ENCODE peak calls at places on chromosomes 1 and 21, in eight cellular contexts. T is left ventricle myocardium inferior, P is neural progenitor cell, J is AG04450, F is adrenal gland, G is uterus, O is testis, Y is transverse colon. W is an unnamed sample. For H3K9me3, the result is how much of the 10 kb centered on the place peaks cover.

GRCh38 chr1:204902674-204903073 is 32.0 kb downstream of the NFASC start:
- DNase-seq in T (no peak), P (no peak), J (no peak), F (no peak), G (no peak), O (no peak), Y (no peak), W (peak)

GRCh38 chr1:20014153-20014552 is 34.7 kb upstream of the PLA2G2A start:
- DNase-seq in T (no peak), P (no peak), J (no peak), F (no peak), G (no peak), O (no peak), Y (no peak), W (no peak)

GRCh38 chr1:218048828-218049227 is 236.3 kb upstream of the RRP15 start:
- DNase-seq in T (no peak), P (no peak), J (no peak), F (no peak), G (no peak), O (no peak), Y (no peak), W (no peak)

GRCh38 chr1:98884864-98885263 is 119.8 kb downstream of the PLPPR5 start:
- DNase-seq in T (no peak), P (no peak), J (no peak), F (no peak), G (no peak), O (no peak), Y (no peak), W (no peak)

GRCh38 chr1:70008658-70009057 is 196.7 kb downstream of the LRRC40 start:
- DNase-seq in T (no peak), P (no peak), J (no peak), F (no peak), G (no peak), O (no peak), Y (no peak), W (no peak)

GRCh38 chr1:234681990-234682389 is 72.0 kb upstream of the IRF2BP2 start:
- DNase-seq in T (no peak), P (no peak), J (no peak), F (no peak), G (no peak), O (no peak), Y (no peak), W (peak)

GRCh38 chr1:12405325-12406217 is 175.7 kb downstream of the VPS13D start:
- DNase-seq in T (no peak), P (peak), J (no peak), F (peak), G (peak), O (no peak), Y (peak), W (no peak)

GRCh38 chr1:212013672-212014071 is 21.7 kb downstream of the INTS7 start:
- DNase-seq in T (no peak), P (no peak), J (no peak), F (no peak), G (no peak), O (no peak), Y (no peak), W (no peak)

GRCh38 chr1:204630460-204630905 is 55.1 kb downstream of the LRRN2 start:
- DNase-seq in T (no peak), P (peak), J (no peak), F (no peak), G (no peak), O (no peak), Y (no peak), W (no peak)

GRCh38 chr1:91730781-91731732 is 154.9 kb downstream of the TGFBR3 start:
- DNase-seq in T (peak), P (peak), J (no peak), F (peak), G (peak), O (no peak), Y (peak), W (peak)

GRCh38 chr1:156859523-156860112 is 701 bp upstream of the INSRR start:
- DNase-seq in T (no peak), P (peak), J (no peak), F (no peak), G (peak), O (no peak), Y (no peak), W (no peak)

GRCh38 chr1:4425892-4426291 is 228.5 kb upstream of the AJAP1 start:
- DNase-seq in T (no peak), P (peak), J (no peak), F (no peak), G (no peak), O (peak), Y (no peak), W (no peak)

GRCh38 chr1:35431173-35431599 is 126.0 kb downstream of the KIAA0319L start:
- DNase-seq in T (no peak), P (no peak), J (no peak), F (no peak), G (no peak), O (no peak), Y (no peak), W (no peak)

GRCh38 chr1:28507247-28507645 is 1.4 kb downstream of the RCC1 start:
- DNase-seq in T (no peak), P (peak), J (no peak), F (no peak), G (no peak), O (no peak), Y (no peak), W (no peak)

GRCh38 chr1:153434746-153435455 is 18.6 kb downstream of the S100A7A start:
- DNase-seq in T (no peak), P (no peak), J (no peak), F (no peak), G (no peak), O (no peak), Y (no peak), W (no peak)

GRCh38 chr1:200949626-200950025 is 54.9 kb downstream of the INAVA start:
- DNase-seq in T (no peak), P (no peak), J (no peak), F (no peak), G (no peak), O (no peak), Y (no peak), W (no peak)

GRCh38 chr1:233518344-233518743 is 95.6 kb upstream of the KCNK1 start:
- DNase-seq in T (no peak), P (peak), J (no peak), F (peak), G (no peak), O (peak), Y (peak), W (no peak)

GRCh38 chr1:47568763-47569162 is 130.9 kb downstream of the FOXD2 start:
- DNase-seq in T (no peak), P (no peak), J (no peak), F (no peak), G (no peak), O (peak), Y (no peak), W (no peak)

GRCh38 chr1:235997916-235998315 is 67.0 kb downstream of the NID1 start:
- DNase-seq in T (no peak), P (no peak), J (no peak), F (no peak), G (no peak), O (no peak), Y (no peak), W (no peak)

GRCh38 chr1:23122796-23123195 is 45.9 kb downstream of the LUZP1 start:
- DNase-seq in T (no peak), P (no peak), J (no peak), F (no peak), G (no peak), O (no peak), Y (no peak), W (no peak)

DNA sequence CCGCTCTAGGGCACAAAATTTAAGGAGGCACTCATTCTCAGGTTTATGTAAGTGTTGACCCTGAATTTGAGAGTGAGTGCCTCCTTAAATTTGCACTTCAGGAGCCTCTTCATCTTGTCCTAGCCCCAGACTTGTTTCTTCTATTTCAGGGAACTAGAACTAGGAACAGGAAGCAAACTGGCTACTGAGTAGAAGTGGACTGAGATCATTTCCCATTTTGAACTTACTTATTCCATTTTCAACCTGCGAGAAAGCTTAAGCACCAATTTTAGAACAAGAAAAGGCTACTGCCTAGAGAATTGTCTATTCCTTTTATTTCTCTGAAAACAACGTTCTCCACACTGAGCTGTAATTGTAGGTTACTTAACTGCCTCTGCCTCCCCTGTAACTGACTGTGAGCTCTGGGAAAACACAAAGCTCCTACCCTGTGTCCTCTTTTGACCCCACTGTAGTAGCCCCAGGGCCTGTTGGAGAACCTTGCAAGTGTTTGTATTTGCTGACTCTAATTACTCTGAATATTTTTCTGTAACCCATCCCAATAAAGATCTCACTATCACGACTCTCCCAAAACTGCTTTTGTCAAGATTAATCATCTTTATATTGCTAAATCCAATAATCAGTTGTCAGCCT is 2.5 kb downstream of the PPT1 start:
- DNase-seq in T (no peak), P (no peak), J (no peak), F (no peak), G (no peak), O (no peak), Y (no peak), W (no peak)
- TF ChIP-seq CTCF in T (no peak), P (no peak), J (no peak), F (no peak), G (no peak), O (no peak), Y (no peak), W (no peak)

GRCh38 chr1:247222840-247223239 is 33.0 kb upstream of the VN1R5 start:
- DNase-seq in T (no peak), P (no peak), J (no peak), F (no peak), G (no peak), O (no peak), Y (no peak), W (no peak)

GRCh38 chr1:247228133-247228532 is 27.7 kb upstream of the VN1R5 start:
- DNase-seq in T (no peak), P (no peak), J (no peak), F (no peak), G (no peak), O (no peak), Y (no peak), W (no peak)

GRCh38 chr1:247224822-247225221 is 31.1 kb upstream of the VN1R5 start:
- DNase-seq in T (no peak), P (no peak), J (no peak), F (no peak), G (no peak), O (no peak), Y (no peak), W (no peak)
- H3K9me3 ChIP-seq in T (half or more), P (under half), J (under half), F (under half), G (under half), O (under half), Y (under half), W (under half)

DNA sequence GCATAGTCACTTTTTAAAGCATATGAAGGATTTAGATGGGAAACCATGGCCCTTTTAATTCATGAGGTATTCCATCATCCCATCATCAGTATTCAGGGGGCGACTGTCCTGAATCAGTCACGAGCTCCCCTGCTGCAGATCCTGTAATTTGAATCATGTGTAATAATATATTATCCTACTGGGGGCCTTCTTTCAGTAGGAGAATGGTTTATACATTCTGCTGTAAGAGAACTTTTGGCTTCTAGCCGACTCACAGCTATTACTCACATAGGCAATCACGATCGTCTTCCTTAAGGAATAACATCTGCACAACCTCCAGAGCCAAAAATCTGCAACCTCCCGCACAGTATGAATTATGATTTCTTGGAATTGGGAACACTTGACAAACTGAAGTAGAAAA is 342.9 kb downstream of the USP25 start:
- DNase-seq in T (no peak), P (no peak), J (peak), F (no peak), G (peak), O (no peak), Y (no peak), W (no peak)
- H3K4me3 ChIP-seq in T (no peak), P (no peak), J (no peak), F (no peak), G (peak), O (no peak), Y (no peak), W (no peak)

GRCh38 chr1:192578144-192578909 is 2.8 kb downstream of the RGS1 start:
- DNase-seq in T (no peak), P (no peak), J (no peak), F (no peak), G (no peak), O (no peak), Y (no peak), W (no peak)

GRCh38 chr1:192577145-192578140 is 1.9 kb downstream of the RGS1 start:
- DNase-seq in T (no peak), P (no peak), J (no peak), F (no peak), G (no peak), O (no peak), Y (no peak), W (no peak)

GRCh38 chr1:192579319-192579738 is 3.8 kb downstream of the RGS1 start:
- DNase-seq in T (no peak), P (peak), J (no peak), F (no peak), G (no peak), O (no peak), Y (no peak), W (no peak)

GRCh38 chr1:192581131-192581927 is 5.8 kb downstream of the RGS1 start:
- DNase-seq in T (no peak), P (no peak), J (no peak), F (no peak), G (no peak), O (no peak), Y (no peak), W (no peak)

GRCh38 chr1:192580351-192580962 is 4.9 kb downstream of the RGS1 start:
- DNase-seq in T (no peak), P (peak), J (no peak), F (peak), G (no peak), O (no peak), Y (peak), W (no peak)
- TF ChIP-seq CTCF in T (peak), P (peak), J (peak), F (peak), G (peak), O (no peak), Y (peak), W (peak)

DNA sequence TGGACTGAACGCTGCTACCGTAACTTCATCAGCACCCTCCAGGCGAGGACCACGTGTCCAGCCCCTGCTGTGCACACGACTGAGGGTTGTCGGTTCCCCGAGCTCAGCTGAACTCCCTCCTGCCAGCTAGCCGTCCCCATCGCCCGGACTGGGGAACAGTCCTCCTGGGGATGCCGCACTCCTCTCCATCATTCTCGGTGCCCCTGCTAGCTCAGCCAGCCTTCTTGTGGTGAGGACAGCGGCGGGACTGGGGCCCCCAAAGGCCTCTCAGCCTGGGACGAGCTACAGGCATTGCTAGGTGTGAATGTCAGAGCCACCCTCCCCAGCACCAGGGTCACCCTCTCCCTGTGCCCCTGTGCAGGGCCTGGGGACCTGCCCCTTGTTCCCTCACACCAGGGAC is 8.8 kb upstream of the TTC34 start:
- DNase-seq in T (no peak), P (no peak), J (no peak), F (no peak), G (no peak), O (no peak), Y (no peak), W (no peak)
- H3K9me3 ChIP-seq in T (under half), P (under half), J (half or more), F (under half), G (under half), O (under half), Y (under half), W (under half)

DNA sequence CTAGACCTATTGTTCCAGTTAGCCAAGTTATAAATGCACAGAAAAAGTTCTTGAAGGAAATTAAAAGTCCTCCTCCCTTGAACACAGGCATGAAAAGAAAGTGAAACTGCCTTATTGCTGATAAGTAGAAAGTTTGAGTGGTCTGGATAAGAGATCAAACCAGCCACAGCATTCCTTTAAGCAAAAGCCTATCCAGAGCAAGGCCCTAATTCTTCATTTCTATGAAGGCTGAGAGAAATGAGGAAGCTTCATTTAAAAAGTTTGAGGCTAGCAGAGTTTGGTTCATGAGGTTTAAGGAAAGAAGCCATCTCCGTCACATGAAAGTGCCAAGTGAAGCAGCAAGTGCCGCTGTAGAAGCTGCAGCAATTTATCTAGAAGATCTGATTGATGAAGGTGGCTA is 2.7 kb upstream of the SSX2IP start:
- DNase-seq in T (no peak), P (no peak), J (no peak), F (no peak), G (no peak), O (no peak), Y (no peak), W (no peak)
- H3K4me3 ChIP-seq in T (no peak), P (no peak), J (no peak), F (no peak), G (no peak), O (no peak), Y (no peak), W (no peak)

DNA sequence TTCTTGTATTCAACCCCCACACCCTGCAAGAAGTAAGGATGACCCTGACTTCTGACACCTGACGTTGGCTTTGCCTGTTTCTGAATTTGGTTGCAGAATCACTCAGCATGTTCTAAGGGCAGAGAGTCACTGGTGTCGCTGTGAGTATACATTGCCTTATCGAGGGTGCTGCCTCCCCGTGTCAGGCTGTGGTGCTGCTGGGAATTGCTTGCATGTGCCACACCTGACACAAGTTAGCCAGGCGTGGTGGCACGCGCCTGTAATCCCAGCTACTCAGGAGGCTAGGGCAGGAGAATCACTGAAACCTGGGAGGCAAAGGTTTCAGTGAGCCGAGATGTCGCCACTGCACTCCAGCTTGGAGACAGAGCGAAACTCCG is 45.9 kb downstream of the WDR4 start:
- DNase-seq in T (no peak), P (peak), J (no peak), F (peak), G (no peak), O (no peak), Y (peak), W (no peak)
- TF ChIP-seq CTCF in T (peak), P (peak), J (peak), F (no peak), G (peak), O (no peak), Y (peak), W (no peak)

DNA sequence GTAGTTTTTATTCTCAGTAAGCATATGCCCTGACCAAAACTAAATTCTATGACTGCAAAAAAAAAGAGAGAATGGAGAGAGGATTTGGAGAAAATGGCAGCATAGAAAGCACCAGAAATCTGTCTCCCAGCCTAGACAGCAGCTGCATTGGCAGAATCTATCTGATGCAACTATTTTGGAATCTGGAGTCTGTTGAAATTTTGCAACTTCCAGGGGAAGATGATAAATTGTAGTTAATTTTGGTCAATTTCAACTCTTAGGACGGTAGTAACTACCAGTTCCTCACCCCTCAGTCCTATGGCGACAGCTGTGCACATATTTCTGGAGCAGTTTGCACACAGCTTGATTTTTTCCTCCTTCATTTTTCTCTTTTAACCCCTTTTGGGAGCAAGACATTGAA is 10.9 kb downstream of the EXO5 start:
- DNase-seq in T (no peak), P (no peak), J (no peak), F (no peak), G (no peak), O (no peak), Y (no peak), W (no peak)
- H3K9me3 ChIP-seq in T (under half), P (under half), J (half or more), F (under half), G (under half), O (under half), Y (under half), W (under half)

GRCh38 chr1:94234615-94235014 is 2.8 kb downstream of the ARHGAP29 start:
- DNase-seq in T (no peak), P (no peak), J (no peak), F (no peak), G (no peak), O (no peak), Y (no peak), W (no peak)
- H3K4me3 ChIP-seq in T (peak), P (no peak), J (no peak), F (no peak), G (no peak), O (no peak), Y (no peak), W (no peak)

DNA sequence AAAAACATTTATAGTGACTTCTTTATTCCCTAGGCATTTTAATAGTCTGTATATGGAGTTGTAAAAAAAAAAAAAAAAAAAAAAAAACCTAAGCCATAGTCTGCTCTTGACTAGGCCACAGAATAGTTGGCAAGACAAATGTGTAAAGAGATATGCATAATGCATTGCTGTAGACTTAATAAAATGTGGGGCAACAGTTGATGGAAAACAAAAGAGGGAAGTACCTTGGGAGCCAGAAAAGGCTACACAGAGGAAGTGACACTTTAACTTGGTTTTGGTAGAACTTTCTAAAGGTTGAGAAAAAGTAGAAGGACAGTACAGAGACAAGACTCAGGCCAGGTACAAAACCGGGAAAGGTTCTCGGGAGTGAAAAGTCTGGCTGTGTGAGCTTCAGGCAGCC is 802.9 kb upstream of the ADAMTS5 start:
- DNase-seq in T (no peak), P (no peak), J (no peak), F (no peak), G (no peak), O (no peak), Y (no peak), W (no peak)
- TF ChIP-seq CTCF in T (no peak), P (no peak), J (no peak), F (no peak), G (no peak), O (no peak), Y (no peak), W (no peak)

W was measured in esophagus muscularis mucosa.